ENCODE peak calls at places on chromosomes 5 and 9, in ten cellular contexts. A, Y, T, F, M, U, Q, Z, G and D are unnamed samples.
A peak's percentile ranks its signal among the peaks of the same experiment; 100 is the strongest.

GRCh38 chr5:26894719-26895263 is 143.6 kb downstream of the CDH9 start:
- DNase-seq in A (no peak), Y (peak; percentile 5), T (no peak), F (no peak), M (no peak), U (no peak), Q (no peak), Z (no peak), G (no peak), D (no peak)

GRCh38 chr5:14728109-14728938 is 63.8 kb downstream of the OTULIN start:
- DNase-seq in A (no peak), Y (no peak), T (no peak), F (no peak), M (no peak), U (peak; percentile 63), Q (no peak), Z (no peak), G (no peak), D (no peak)

GRCh38 chr9:20040991-20041606 is 252.3 kb upstream of the SLC24A2 start:
- DNase-seq in A (no peak), Y (no peak), T (no peak), F (no peak), M (no peak), U (no peak), Q (no peak), Z (no peak), G (no peak), D (no peak)

GRCh38 chr5:42870882-42871418 is 59.3 kb upstream of the SELENOP start:
- DNase-seq in A (no peak), Y (no peak), T (no peak), F (no peak), M (no peak), U (peak; percentile 52), Q (no peak), Z (no peak), G (no peak), D (no peak)

GRCh38 chr5:59003641-59004040 is 420.8 kb downstream of the RAB3C start:
- DNase-seq in A (no peak), Y (no peak), T (no peak), F (no peak), M (no peak), U (no peak), Q (no peak), Z (no peak), G (no peak), D (no peak)

GRCh38 chr5:73434461-73434860 is 14.1 kb downstream of the FOXD1 start:
- DNase-seq in A (no peak), Y (no peak), T (no peak), F (no peak), M (no peak), U (no peak), Q (no peak), Z (no peak), G (no peak), D (no peak)

GRCh38 chr9:121827251-121827967 is 176.0 kb downstream of the DAB2IP start:
- DNase-seq in A (peak; percentile 25), Y (no peak), T (peak; percentile 7), F (no peak), M (peak; percentile 42), U (no peak), Q (no peak), Z (no peak), G (no peak), D (no peak)

GRCh38 chr5:103385722-103386121 is 127.2 kb downstream of the MACIR start:
- DNase-seq in A (no peak), Y (no peak), T (no peak), F (no peak), M (no peak), U (no peak), Q (no peak), Z (no peak), G (no peak), D (no peak)

GRCh38 chr5:140239939-140240700 is 62.8 kb downstream of the PFDN1 start:
- DNase-seq in A (peak; percentile 83), Y (peak; percentile 41), T (peak; percentile 62), F (no peak), M (peak; percentile 81), U (peak; percentile 70), Q (peak; percentile 59), Z (peak; percentile 80), G (peak; percentile 80), D (peak; percentile 10)

GRCh38 chr5:149172709-149173505 is 31.6 kb downstream of the ABLIM3 start:
- DNase-seq in A (no peak), Y (no peak), T (no peak), F (no peak), M (no peak), U (no peak), Q (no peak), Z (no peak), G (no peak), D (no peak)
- H3K4me1 ChIP-seq in A (peaks cover 47% of the 10 kb centered on the region), Y (peaks cover 39% of the 10 kb centered on the region), T (peaks cover 10% of the 10 kb centered on the region), F (peaks cover 17% of the 10 kb centered on the region), M (peaks cover 3% of the 10 kb centered on the region), U (no peaks in the 10 kb centered on the region), Q (peaks cover 37% of the 10 kb centered on the region), Z (no peaks in the 10 kb centered on the region), G (no peaks in the 10 kb centered on the region), D (no peaks in the 10 kb centered on the region)

GRCh38 chr9:96418074-96418919 is at the start of gene ZNF367:
- DNase-seq in A (peak; percentile 98), Y (peak; percentile 93), T (peak; percentile 97), F (peak; percentile 99), M (peak; percentile 99), U (peak; percentile 97), Q (peak; percentile 98), Z (peak; percentile 98), G (peak; percentile 95), D (peak; percentile 90)

GRCh38 chr9:96417610-96418073 is 528 bp downstream of the ZNF367 start:
- DNase-seq in A (no peak), Y (no peak), T (no peak), F (no peak), M (peak; percentile 71), U (peak; percentile 28), Q (peak; percentile 22), Z (peak; percentile 92), G (no peak), D (no peak)

GRCh38 chr9:96418920-96419690 is 935 bp upstream of the ZNF367 start:
- DNase-seq in A (peak; percentile 78), Y (no peak), T (peak; percentile 49), F (peak; percentile 84), M (peak; percentile 82), U (peak; percentile 82), Q (peak; percentile 61), Z (peak; percentile 95), G (peak; percentile 85), D (peak; percentile 54)

GRCh38 chr9:96420468-96421219 is 2.5 kb upstream of the ZNF367 start:
- DNase-seq in A (peak; percentile 84), Y (peak; percentile 96), T (peak; percentile 41), F (peak; percentile 90), M (no peak), U (peak; percentile 28), Q (peak; percentile 63), Z (no peak), G (peak; percentile 71), D (peak; percentile 69)

DNA sequence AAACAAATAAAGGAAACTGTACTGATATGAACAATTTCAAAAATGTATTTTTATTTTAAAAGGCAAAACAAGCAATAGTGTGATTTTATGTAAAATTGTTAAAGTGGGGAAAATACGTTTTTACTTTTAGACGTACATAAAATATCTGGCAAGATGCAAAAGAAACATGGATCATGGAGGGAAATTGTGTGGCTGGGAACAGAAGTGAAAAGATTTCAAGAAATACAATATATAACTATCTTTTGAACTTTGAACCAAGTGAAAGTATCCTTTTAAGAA is 1.5 kb upstream of the ZNF367 start:
- DNase-seq in A (no peak), Y (no peak), T (no peak), F (no peak), M (no peak), U (no peak), Q (no peak), Z (no peak), G (no peak), D (no peak)
- H3K27ac ChIP-seq in A (peak overlapping the region; percentile 96), Y (peak overlapping the region; percentile 93), T (peak overlapping the region; percentile 99), F (peak overlapping the region; percentile 99), M (peak overlapping the region; percentile 98), U (peak overlapping the region; percentile 100), Q (peak overlapping the region; percentile 95), Z (peak overlapping the region; percentile 99), G (peak overlapping the region; percentile 99), D (peak overlapping the region; percentile 87)

GRCh38 chr5:148205044-148205813 is 2.4 kb downstream of the SPINK6 start:
- DNase-seq in A (no peak), Y (no peak), T (no peak), F (no peak), M (no peak), U (no peak), Q (peak; percentile 25), Z (no peak), G (no peak), D (no peak)
- H3K4me1 ChIP-seq in A (no peaks in the 10 kb centered on the region), Y (no peaks in the 10 kb centered on the region), T (no peaks in the 10 kb centered on the region), F (no peaks in the 10 kb centered on the region), M (peaks cover 15% of the 10 kb centered on the region), U (no peaks in the 10 kb centered on the region), Q (no peaks in the 10 kb centered on the region), Z (no peaks in the 10 kb centered on the region), G (no peaks in the 10 kb centered on the region), D (no peaks in the 10 kb centered on the region)

GRCh38 chr5:142840591-142840990 is 70.4 kb downstream of the ARHGAP26 start:
- DNase-seq in A (no peak), Y (no peak), T (no peak), F (no peak), M (no peak), U (no peak), Q (no peak), Z (no peak), G (no peak), D (no peak)

GRCh38 chr5:142843029-142843905 is 73.1 kb downstream of the ARHGAP26 start:
- DNase-seq in A (no peak), Y (no peak), T (no peak), F (peak; percentile 75), M (peak; percentile 84), U (no peak), Q (peak; percentile 70), Z (no peak), G (no peak), D (no peak)

GRCh38 chr5:142838845-142839244 is 68.7 kb downstream of the ARHGAP26 start:
- DNase-seq in A (no peak), Y (no peak), T (no peak), F (no peak), M (no peak), U (no peak), Q (no peak), Z (no peak), G (no peak), D (no peak)

GRCh38 chr5:142839711-142840441 is 69.7 kb downstream of the ARHGAP26 start:
- DNase-seq in A (no peak), Y (no peak), T (peak; percentile 88), F (peak; percentile 91), M (peak; percentile 92), U (peak; percentile 55), Q (peak; percentile 88), Z (no peak), G (no peak), D (no peak)

DNA sequence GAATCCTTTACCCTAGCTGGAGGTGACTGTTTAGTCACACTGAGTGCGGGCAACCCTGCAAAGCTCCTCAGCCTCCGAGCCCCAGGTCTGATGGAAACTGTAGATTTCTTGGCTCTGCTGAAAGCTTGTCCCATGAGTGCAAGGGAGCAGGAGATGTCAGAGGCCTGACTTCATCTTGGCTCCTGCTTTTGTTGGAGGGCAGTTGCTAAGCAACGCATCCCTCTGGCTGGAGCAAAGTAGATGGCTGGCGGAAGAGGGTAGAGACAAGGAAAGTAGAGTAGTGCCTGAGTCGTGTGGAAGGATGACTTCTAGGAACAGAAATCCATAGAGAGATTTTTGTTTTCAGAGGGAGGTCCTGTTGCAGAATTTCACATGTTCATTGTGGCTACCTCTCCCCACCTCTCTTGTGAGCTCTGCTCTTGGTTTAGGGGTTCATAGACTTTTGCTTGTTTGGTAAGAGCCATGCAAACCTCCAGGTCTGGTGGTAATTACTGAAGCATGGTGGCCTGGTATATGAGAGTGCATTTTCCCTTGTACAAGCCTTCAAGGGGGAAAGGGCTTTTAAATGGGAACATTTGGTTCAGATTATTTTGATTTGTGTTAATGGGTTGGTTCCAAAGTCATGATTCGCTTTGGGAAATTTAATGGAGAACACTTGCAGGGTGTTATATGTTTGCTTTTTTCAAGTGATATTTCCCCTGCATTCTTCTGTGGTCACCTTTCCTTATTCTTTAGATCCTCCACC is 71.5 kb downstream of the ARHGAP26 start:
- DNase-seq in A (no peak), Y (peak; percentile 53), T (peak; percentile 80), F (peak; percentile 94), M (peak; percentile 79), U (no peak), Q (peak; percentile 75), Z (no peak), G (no peak), D (no peak)
- H3K27ac ChIP-seq in A (no peak overlapping the region), Y (no peak overlapping the region), T (peak overlapping the region; percentile 78), F (peak overlapping the region; percentile 69), M (no peak overlapping the region), U (no peak overlapping the region), Q (peak overlapping the region; percentile 75), Z (no peak overlapping the region), G (no peak overlapping the region), D (no peak overlapping the region)